ENCODE peak calls at places on chromosomes 4 and X, in nine cellular contexts. Y is stimulated activated CD8-positive, alpha-beta memory T cell treated with anti-CD3 and anti-CD28 coated beads, Interleukin-7, amount 100 ng/mL, for 1 hour; H is HuH-7; T is EL; U is stimulated activated CD4-positive, alpha-beta T cell treated with anti-CD3 and anti-CD28 coated beads, Interleukin-2, amount 100 ng/mL, for 24 hours; R is ureter; P is EH; J is ecto neural progenitor cell; N is WERI-Rb-1. O is an unnamed sample.

GRCh38 chr4:65868096-65868824 is 198.0 kb upstream of the EPHA5 start:
- DNase-seq in U (no peak), H (no peak), R (no peak), Y (no peak), N (no peak), T (no peak), P (no peak), J (no peak), O (no peak)

GRCh38 chr4:144056800-144057199 is 37.6 kb upstream of the GYPB start:
- DNase-seq in U (no peak), R (no peak), H (no peak), Y (no peak), J (no peak), T (no peak), P (no peak), N (no peak), O (no peak)

GRCh38 chrX:154596290-154596929 is 11.5 kb downstream of the CTAG1A start:
- DNase-seq in U (no peak), Y (no peak), P (peak), N (peak), R (no peak), J (peak), H (no peak), T (peak), O (no peak)

GRCh38 chr4:146643812-146644401 is 5.2 kb downstream of the POU4F2 start:
- DNase-seq in N (no peak), Y (no peak), R (no peak), T (no peak), J (no peak), H (peak), U (no peak), P (peak), O (no peak)

GRCh38 chr4:151887151-151887815 is 126.5 kb upstream of the GATB start:
- DNase-seq in R (no peak), P (peak), N (no peak), T (peak), U (no peak), Y (no peak), H (no peak), J (no peak), O (no peak)

GRCh38 chr4:116180056-116180690 is 905.2 kb downstream of the TRAM1L1 start:
- DNase-seq in J (no peak), H (peak), U (no peak), Y (no peak), N (no peak), R (no peak), T (no peak), P (no peak), O (no peak)

GRCh38 chrX:152632445-152633097 is 5.1 kb upstream of the GABRQ start:
- DNase-seq in Y (no peak), N (peak), T (peak), U (peak), R (peak), P (peak), J (no peak), H (peak), O (peak)

GRCh38 chrX:136067946-136068345 is 79.4 kb upstream of the FHL1 start:
- DNase-seq in H (no peak), Y (no peak), T (no peak), P (no peak), R (no peak), U (no peak), N (no peak), J (no peak), O (no peak)

GRCh38 chr4:87257523-87257922 is 37.1 kb upstream of the KLHL8 start:
- DNase-seq in R (no peak), H (no peak), Y (no peak), T (no peak), N (no peak), P (no peak), U (no peak), J (no peak), O (no peak)